ENCODE peak calls at places on chromosome 19, in nine cellular contexts. O is left ventricle myocardium inferior, P is adrenal gland, W is A549, T is Peyer's patch, E is lung, J is GM23248, M is heart right ventricle, N is suprapubic skin. H is an unnamed sample.

GRCh38 chr19:44278181-44278690 is 18.6 kb downstream of the ZNF233 start:
- DNase-seq in O (no peak), P (no peak), W (no peak), T (no peak), E (no peak), J (peak), M (no peak), N (no peak), H (no peak)

GRCh38 chr19:35142531-35143230 is 374 bp upstream of the FXYD7 start:
- DNase-seq in O (peak), P (no peak), W (peak), T (peak), E (no peak), J (no peak), M (peak), N (no peak), H (peak)

GRCh38 chr19:46109876-46110275 is 14.6 kb downstream of the IGFL3 start:
- DNase-seq in O (no peak), P (no peak), W (no peak), T (no peak), E (no peak), J (no peak), M (no peak), N (no peak), H (no peak)

GRCh38 chr19:16496613-16496983 is 404 bp downstream of the C19orf44 start:
- DNase-seq in O (peak), P (peak), W (no peak), T (peak), E (no peak), J (peak), M (no peak), N (no peak), H (peak)

GRCh38 chr19:367963-368623 is 23.5 kb upstream of the MIER2 start:
- DNase-seq in O (no peak), P (no peak), W (no peak), T (peak), E (no peak), J (no peak), M (no peak), N (peak), H (no peak)

GRCh38 chr19:23305555-23305954 is 55.4 kb upstream of the ZNF724 start:
- DNase-seq in O (no peak), P (no peak), W (no peak), T (no peak), E (no peak), J (no peak), M (no peak), N (no peak), H (no peak)

GRCh38 chr19:4089400-4089908 is 22.8 kb upstream of the ZBTB7A start:
- DNase-seq in O (no peak), P (no peak), W (no peak), T (no peak), E (no peak), J (no peak), M (no peak), N (no peak), H (no peak)

GRCh38 chr19:3968556-3969434 is 2.1 kb downstream of the DAPK3 start:
- DNase-seq in O (peak), P (peak), W (peak), T (peak), E (peak), J (peak), M (peak), N (peak), H (peak)

GRCh38 chr19:37505958-37506386 is 767 bp upstream of the ZNF793 start:
- DNase-seq in O (no peak), P (no peak), W (no peak), T (no peak), E (no peak), J (no peak), M (no peak), N (no peak), H (no peak)

GRCh38 chr19:36489920-36490415 is 607 bp upstream of the ZNF566 start:
- DNase-seq in O (peak), P (no peak), W (peak), T (no peak), E (no peak), J (peak), M (peak), N (peak), H (peak)

GRCh38 chr19:56071151-56071550 is 49.9 kb downstream of the ZNF787 start:
- DNase-seq in O (no peak), P (no peak), W (no peak), T (no peak), E (no peak), J (peak), M (no peak), N (no peak), H (no peak)

GRCh38 chr19:11554160-11554559 is 4.9 kb downstream of the ELOF1 start:
- DNase-seq in O (no peak), P (no peak), W (no peak), T (no peak), E (no peak), J (no peak), M (no peak), N (no peak), H (no peak)

GRCh38 chr19:34172661-34173144 is 399 bp downstream of the LSM14A start:
- DNase-seq in O (peak), P (no peak), W (no peak), T (no peak), E (no peak), J (peak), M (no peak), N (no peak), H (peak)

GRCh38 chr19:49468746-49469447 is 5.1 kb upstream of the FLT3LG start:
- DNase-seq in O (peak), P (no peak), W (peak), T (no peak), E (peak), J (peak), M (peak), N (peak), H (peak)

GRCh38 chr19:1619703-1620102 is 14.4 kb upstream of the UQCR11 start:
- DNase-seq in O (no peak), P (no peak), W (no peak), T (no peak), E (no peak), J (no peak), M (no peak), N (no peak), H (no peak)

GRCh38 chr19:31500540-31500830 is 151.2 kb upstream of the TSHZ3 start:
- DNase-seq in O (no peak), P (no peak), W (no peak), T (no peak), E (peak), J (no peak), M (no peak), N (peak), H (no peak)

GRCh38 chr19:48713041-48713863 is 6.3 kb downstream of the MAMSTR start:
- DNase-seq in O (no peak), P (no peak), W (peak), T (no peak), E (no peak), J (peak), M (no peak), N (no peak), H (no peak)

GRCh38 chr19:45125975-45126493 is 33.1 kb downstream of the PPP1R37 start:
- DNase-seq in O (peak), P (peak), W (peak), T (peak), E (peak), J (peak), M (peak), N (no peak), H (peak)

GRCh38 chr19:42295831-42296525 is 6.0 kb upstream of the PRR19 start:
- DNase-seq in O (peak), P (peak), W (peak), T (peak), E (peak), J (peak), M (peak), N (peak), H (peak)

GRCh38 chr19:48896191-48896720 is 2.3 kb downstream of the TULP2 start:
- DNase-seq in O (peak), P (peak), W (no peak), T (peak), E (peak), J (peak), M (peak), N (peak), H (peak)

GRCh38 chr19:35718345-35719041 is 690 bp downstream of the KMT2B start:
- DNase-seq in O (peak), P (peak), W (peak), T (peak), E (peak), J (peak), M (peak), N (peak), H (no peak)

GRCh38 chr19:16326401-16327130 is 1.9 kb downstream of the KLF2 start:
- DNase-seq in O (no peak), P (no peak), W (no peak), T (no peak), E (peak), J (peak), M (no peak), N (no peak), H (peak)

GRCh38 chr19:2802826-2803225 is 16.8 kb upstream of the ZNF554 start:
- DNase-seq in O (no peak), P (no peak), W (no peak), T (no peak), E (no peak), J (no peak), M (no peak), N (no peak), H (no peak)

GRCh38 chr19:47253970-47254369 is 2.4 kb upstream of the CCDC9 start:
- DNase-seq in O (no peak), P (no peak), W (no peak), T (no peak), E (no peak), J (no peak), M (no peak), N (no peak), H (no peak)

GRCh38 chr19:48970923-48971395 is 5.8 kb downstream of the FTL start:
- DNase-seq in O (peak), P (peak), W (peak), T (peak), E (peak), J (peak), M (peak), N (no peak), H (peak)

GRCh38 chr19:49110567-49110966 is 3.6 kb upstream of the LIN7B start:
- DNase-seq in O (no peak), P (no peak), W (no peak), T (no peak), E (no peak), J (peak), M (no peak), N (no peak), H (no peak)

GRCh38 chr19:508204-509150 is 1.2 kb downstream of the TPGS1 start:
- DNase-seq in O (no peak), P (no peak), W (no peak), T (no peak), E (no peak), J (no peak), M (no peak), N (no peak), H (no peak)

GRCh38 chr19:31500921-31501320 is 151.7 kb upstream of the TSHZ3 start:
- DNase-seq in O (no peak), P (no peak), W (no peak), T (no peak), E (no peak), J (no peak), M (no peak), N (no peak), H (no peak)

GRCh38 chr19:39021063-39021462 is 11.3 kb downstream of the FBXO27 start:
- DNase-seq in O (no peak), P (no peak), W (no peak), T (no peak), E (no peak), J (no peak), M (no peak), N (no peak), H (no peak)

GRCh38 chr19:51511353-51511752 is 9.8 kb upstream of the SIGLEC12 start:
- DNase-seq in O (no peak), P (no peak), W (peak), T (no peak), E (no peak), J (peak), M (no peak), N (no peak), H (no peak)

GRCh38 chr19:50565984-50566903 is 2.0 kb downstream of the LRRC4B start:
- DNase-seq in O (no peak), P (no peak), W (no peak), T (no peak), E (no peak), J (no peak), M (no peak), N (no peak), H (no peak)

GRCh38 chr19:49421039-49421877 is 2.0 kb downstream of the PTH2 start:
- DNase-seq in O (peak), P (peak), W (no peak), T (peak), E (peak), J (peak), M (peak), N (no peak), H (peak)

GRCh38 chr19:35346193-35347052 is 1.3 kb upstream of the FFAR1 start:
- DNase-seq in O (no peak), P (no peak), W (no peak), T (peak), E (no peak), J (no peak), M (no peak), N (peak), H (peak)

GRCh38 chr19:11574689-11575088 is 2.8 kb downstream of the ACP5 start:
- DNase-seq in O (no peak), P (no peak), W (no peak), T (no peak), E (no peak), J (no peak), M (no peak), N (no peak), H (no peak)

GRCh38 chr19:3096902-3097326 is 2.8 kb downstream of the GNA11 start:
- DNase-seq in O (no peak), P (no peak), W (no peak), T (no peak), E (no peak), J (no peak), M (no peak), N (no peak), H (no peak)

GRCh38 chr19:1945899-1946298 is 4.9 kb downstream of the CSNK1G2 start:
- DNase-seq in O (no peak), P (peak), W (peak), T (peak), E (peak), J (peak), M (no peak), N (no peak), H (no peak)

GRCh38 chr19:49403404-49404187 is 15.5 kb downstream of the KASH5 start:
- DNase-seq in O (no peak), P (no peak), W (no peak), T (no peak), E (no peak), J (no peak), M (no peak), N (no peak), H (no peak)

GRCh38 chr19:55398200-55398947 is 9.2 kb downstream of the UBE2S start:
- DNase-seq in O (no peak), P (no peak), W (no peak), T (no peak), E (no peak), J (no peak), M (no peak), N (no peak), H (no peak)

DNA sequence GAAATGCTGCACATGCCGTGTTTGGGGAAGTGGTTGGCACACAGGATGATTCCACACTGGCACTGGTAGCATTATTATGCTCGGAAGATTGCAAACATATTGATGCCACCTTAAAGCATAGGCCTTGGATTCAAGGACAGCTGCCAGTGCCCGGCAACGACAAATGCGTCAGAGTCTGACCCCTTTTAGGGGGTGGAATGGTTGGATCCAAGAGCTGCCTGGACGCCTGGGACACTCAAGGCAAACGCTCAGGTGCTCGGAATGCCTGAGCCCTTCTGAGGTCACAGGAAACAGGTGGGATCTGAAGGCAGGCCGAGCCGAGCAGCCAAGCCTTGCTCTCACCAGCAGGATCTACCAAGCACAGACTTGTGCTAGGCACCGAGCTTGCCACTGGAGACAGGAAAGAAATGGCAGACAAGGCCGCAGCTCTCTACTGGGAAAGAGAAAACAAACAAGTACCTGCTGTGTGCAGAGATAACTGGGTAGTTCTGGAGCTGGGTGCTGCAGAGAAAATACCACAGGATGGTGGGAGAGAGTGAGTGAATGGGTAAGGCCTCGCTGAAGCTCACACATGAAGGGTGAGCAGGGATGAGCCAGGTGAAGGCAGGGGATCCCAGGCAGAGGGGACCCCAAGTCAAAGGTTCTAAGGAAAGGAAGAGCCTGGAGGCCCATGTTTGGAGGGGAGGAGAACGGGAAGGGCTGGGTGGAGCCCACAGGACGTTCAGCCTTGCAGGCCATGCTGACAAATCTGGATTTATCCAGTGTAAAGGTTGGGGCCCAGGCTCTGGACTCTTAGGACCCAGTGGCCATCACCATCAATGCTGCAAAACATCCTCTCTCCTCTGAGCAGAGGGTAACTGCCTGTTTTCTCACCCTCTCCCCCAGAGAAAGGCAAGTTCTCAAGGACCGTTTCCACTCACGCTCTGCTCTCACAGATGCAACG is 9.2 kb downstream of the RANBP3 start:
- DNase-seq in O (no peak), P (peak), W (no peak), T (no peak), E (no peak), J (no peak), M (no peak), N (no peak), H (no peak)
- H3K27ac ChIP-seq in O (peak), P (peak), W (no peak), T (peak), E (peak), J (peak), M (peak), N (peak), H (peak)

DNA sequence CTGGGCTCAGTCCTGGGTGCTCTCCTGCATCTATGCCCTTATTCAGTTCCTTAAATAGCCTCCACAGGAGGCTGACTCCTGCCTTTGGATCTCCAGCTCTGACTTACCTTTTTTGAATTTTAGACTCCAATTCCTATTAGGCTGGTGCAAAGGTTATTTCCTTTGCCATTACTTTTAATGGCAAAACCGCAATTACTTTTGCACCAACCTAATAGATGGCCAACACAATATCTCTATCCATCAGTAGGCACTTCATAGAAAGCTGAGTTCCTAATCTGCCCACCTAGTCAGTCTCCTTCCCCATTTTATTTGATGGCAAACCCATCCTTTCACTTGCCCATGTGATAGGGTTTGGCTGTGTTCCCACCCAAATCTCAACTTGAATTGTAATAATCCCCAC is 95.3 kb downstream of the CACNA1A start:
- DNase-seq in O (no peak), P (no peak), W (no peak), T (no peak), E (no peak), J (no peak), M (no peak), N (no peak), H (no peak)
- H3K4me3 ChIP-seq in O (no peak), P (no peak), W (no peak), T (no peak), E (no peak), J (no peak), M (no peak), N (no peak), H (no peak)

GRCh38 chr19:20077791-20078463 is at the start of gene ZNF90:
- DNase-seq in O (peak), P (peak), W (peak), T (peak), E (peak), J (peak), M (peak), N (peak), H (peak)
- H3K27ac ChIP-seq in O (peak), P (no peak), W (no peak), T (peak), E (peak), J (peak), M (no peak), N (peak), H (no peak)

GRCh38 chr19:9500796-9501195 is 2.4 kb upstream of the ZNF560 start:
- DNase-seq in O (no peak), P (no peak), W (no peak), T (no peak), E (no peak), J (no peak), M (no peak), N (no peak), H (no peak)

GRCh38 chr19:9494096-9494495 is 4.3 kb downstream of the ZNF560 start:
- DNase-seq in O (no peak), P (no peak), W (no peak), T (no peak), E (no peak), J (no peak), M (no peak), N (no peak), H (no peak)

DNA sequence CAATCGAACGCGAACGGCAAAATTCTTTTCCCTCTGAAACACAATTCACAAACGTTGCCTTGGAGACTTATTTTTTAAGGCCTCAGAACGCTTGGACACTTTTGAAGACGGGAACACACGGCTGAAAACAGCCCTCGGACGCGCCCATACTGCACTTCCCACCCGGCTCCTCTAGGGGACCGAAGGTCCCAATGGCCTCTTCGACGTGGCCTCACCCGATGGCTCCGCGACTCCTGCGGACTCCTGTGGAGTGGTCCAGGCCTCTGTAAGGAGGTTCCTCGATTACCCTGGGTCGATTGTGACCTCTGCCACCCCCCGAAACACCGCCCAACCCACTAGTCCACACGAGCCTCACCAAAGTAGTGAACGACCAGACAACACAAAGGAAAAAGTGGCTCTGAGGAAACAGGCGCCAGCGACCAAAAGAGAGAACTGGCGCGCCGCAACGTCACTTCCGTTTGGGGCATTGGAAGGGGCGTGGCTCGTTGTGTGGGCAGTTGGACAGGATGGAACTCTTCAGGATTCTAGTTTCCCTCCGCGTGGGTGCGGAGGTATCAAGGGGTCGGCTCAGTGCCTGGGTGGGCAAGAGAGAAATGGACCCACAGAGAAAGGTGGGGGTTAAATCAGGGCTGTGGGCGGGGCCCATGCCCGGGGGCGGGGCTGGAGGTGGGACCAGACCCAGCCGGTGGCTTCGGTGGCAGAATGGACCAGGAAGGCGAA is at the start of gene ZNF560:
- DNase-seq in O (no peak), P (no peak), W (no peak), T (no peak), E (no peak), J (peak), M (no peak), N (no peak), H (no peak)
- H3K4me3 ChIP-seq in O (no peak), P (no peak), W (no peak), T (no peak), E (no peak), J (peak), M (no peak), N (no peak), H (no peak)

H was measured in heart left ventricle.